ENCODE peak calls at places on chromosomes 1 and 21, in eight cellular contexts. B is NCI-H1092 treated with DMSO at 0.1 percent for 48 hours; L is NCI-H2107; P is nucleus accumbens; V is activated CD8-positive, alpha-beta memory T cell treated with anti-CD3 and anti-CD28 coated beads for 1 hour; G is NCI-H1930; I is EL; S is PC-3. R is an unnamed sample.

GRCh38 chr21:44337941-44338895 is 972 bp downstream of the CFAP410 start:
- DNase-seq in B (peak), L (no peak), P (peak), V (no peak), G (peak), I (peak), S (peak), R (peak)

GRCh38 chr1:41862411-41863221 is 56.1 kb downstream of the HIVEP3 start:
- DNase-seq in B (no peak), L (no peak), P (no peak), V (no peak), G (no peak), I (peak), S (peak), R (no peak)

GRCh38 chr1:116751149-116751548 is 3.1 kb upstream of the CD2 start:
- DNase-seq in B (no peak), L (no peak), P (no peak), V (no peak), G (no peak), I (no peak), S (no peak), R (no peak)

GRCh38 chr1:174769961-174770549 is 229.7 kb upstream of the CACYBP start:
- DNase-seq in B (peak), L (peak), P (no peak), V (no peak), G (peak), I (peak), S (peak), R (no peak)

GRCh38 chr1:184860985-184861754 is 106.5 kb upstream of the EDEM3 start:
- DNase-seq in B (peak), L (no peak), P (no peak), V (no peak), G (no peak), I (no peak), S (no peak), R (peak)

GRCh38 chr1:163275222-163275621 is 46.5 kb upstream of the NUF2 start:
- DNase-seq in B (no peak), L (no peak), P (no peak), V (no peak), G (no peak), I (peak), S (no peak), R (no peak)

GRCh38 chr1:176102243-176102642 is 104.8 kb downstream of the COP1 start:
- DNase-seq in B (no peak), L (no peak), P (no peak), V (no peak), G (no peak), I (peak), S (no peak), R (no peak)

GRCh38 chr21:25790122-25790951 is 55.6 kb downstream of the GABPA start:
- DNase-seq in B (peak), L (no peak), P (peak), V (no peak), G (peak), I (peak), S (peak), R (no peak)

GRCh38 chr21:42559326-42559725 is 45.7 kb downstream of the SLC37A1 start:
- DNase-seq in B (no peak), L (no peak), P (no peak), V (no peak), G (no peak), I (no peak), S (no peak), R (no peak)

R was measured in cerebellar nuclear complex.